ENCODE peak calls at places on chromosomes 3 and 15, in six cellular contexts. W is dermis microvascular lymphatic vessel endothelial cell, I is posterior cingulate gyrus, C is iris pigment epithelial cell, X is left ventricle myocardium inferior, P is Peyer's patch. K is an unnamed sample.

GRCh38 chr15:72193781-72194396 is 3.7 kb downstream of the GRAMD2A start:
- DNase-seq in I (no peak), W (no peak), C (no peak), X (no peak), P (no peak), K (no peak)

GRCh38 chr3:171213178-171213577 is 186.7 kb upstream of the SLC2A2 start:
- DNase-seq in W (no peak), C (no peak), P (no peak), I (no peak), X (no peak), K (no peak)

GRCh38 chr3:50324351-50325144 is 2.0 kb upstream of the HYAL2 start:
- DNase-seq in X (peak), P (peak), I (peak), C (peak), W (peak), K (peak)

GRCh38 chr3:146390967-146391366 is 78.4 kb downstream of the PLSCR2 start:
- DNase-seq in C (peak), P (no peak), W (peak), I (no peak), X (no peak), K (no peak)

GRCh38 chr15:35289029-35289617 is 204.0 kb upstream of the NANOGP8 start:
- DNase-seq in P (no peak), I (no peak), C (peak), W (peak), X (no peak), K (peak)

GRCh38 chr3:33144433-33144832 is 30.6 kb downstream of the CRTAP start:
- DNase-seq in I (no peak), P (no peak), C (no peak), X (no peak), W (peak), K (no peak)

GRCh38 chr15:90730290-90730689 is 13.1 kb downstream of the BLM start:
- DNase-seq in W (no peak), P (no peak), X (no peak), I (no peak), C (no peak), K (no peak)

GRCh38 chr3:101495552-101495951 is 17.5 kb downstream of the SENP7 start:
- DNase-seq in C (no peak), I (no peak), P (no peak), W (no peak), X (no peak), K (no peak)

GRCh38 chr3:99951701-99952100 is 134.0 kb downstream of the CMSS1 start:
- DNase-seq in I (no peak), C (no peak), X (no peak), P (no peak), W (no peak), K (no peak)

GRCh38 chr3:124834723-124835718 is 52.1 kb downstream of the ITGB5 start:
- DNase-seq in W (peak), I (no peak), X (peak), C (peak), P (peak), K (peak)

GRCh38 chr3:126337980-126338651 is 19.1 kb downstream of the KLF15 start:
- DNase-seq in X (no peak), W (no peak), I (no peak), C (no peak), P (no peak), K (no peak)

GRCh38 chr15:45091581-45091980 is 22.4 kb downstream of the DUOX2 start:
- DNase-seq in P (no peak), X (peak), C (no peak), I (no peak), W (no peak), K (no peak)

GRCh38 chr3:52062499-52062898 is 6.1 kb upstream of the DUSP7 start:
- DNase-seq in W (peak), C (peak), I (no peak), P (no peak), X (no peak), K (peak)

GRCh38 chr3:170869240-170869592 is 779 bp downstream of the RPL22L1 start:
- DNase-seq in I (no peak), P (no peak), X (no peak), W (peak), C (no peak), K (no peak)

GRCh38 chr3:143507735-143508580 is 340.3 kb downstream of the SLC9A9 start:
- DNase-seq in P (no peak), W (no peak), I (no peak), C (peak), X (no peak), K (no peak)

GRCh38 chr15:58555168-58556027 is 123.6 kb downstream of the LIPC start:
- DNase-seq in I (no peak), C (no peak), W (no peak), P (no peak), X (no peak), K (no peak)

GRCh38 chr3:140686128-140686527 is 8.3 kb downstream of the TRIM42 start:
- DNase-seq in C (no peak), W (no peak), X (no peak), P (no peak), I (no peak), K (no peak)

GRCh38 chr3:134482622-134483021 is 3.2 kb downstream of the ANAPC13 start:
- DNase-seq in I (no peak), P (no peak), C (no peak), W (no peak), X (no peak), K (no peak)

GRCh38 chr3:39641210-39641718 is 168.1 kb upstream of the MYRIP start:
- DNase-seq in I (no peak), X (no peak), P (no peak), C (no peak), W (no peak), K (no peak)

GRCh38 chr3:177977381-177978158 is 558.7 kb upstream of the KCNMB2 start:
- DNase-seq in P (no peak), X (no peak), C (peak), I (no peak), W (peak), K (no peak)

GRCh38 chr15:53982281-53982680 is 4.0 kb downstream of the UNC13C start:
- DNase-seq in C (no peak), W (no peak), X (no peak), P (no peak), I (no peak), K (no peak)

GRCh38 chr3:194471863-194472262 is 14.9 kb downstream of the ATP13A3 start:
- DNase-seq in I (no peak), P (no peak), W (no peak), X (no peak), C (no peak), K (no peak)

GRCh38 chr3:138389144-138389601 is 40.8 kb downstream of the MRAS start:
- DNase-seq in X (no peak), C (peak), W (no peak), P (no peak), I (no peak), K (no peak)

GRCh38 chr3:177051419-177051818 is 145.9 kb downstream of the TBL1XR1 start:
- DNase-seq in I (no peak), C (no peak), P (no peak), X (no peak), W (no peak), K (no peak)

GRCh38 chr3:44886561-44886960 is 12.2 kb downstream of the TGM4 start:
- DNase-seq in I (no peak), P (no peak), W (peak), X (no peak), C (no peak), K (no peak)

K was measured in HL-60.